ENCODE peak calls at places on chromosomes 4 and X, in ten cellular contexts. L is choroid plexus epithelial cell, R is brain microvascular endothelial cell, G is MM.1S, M is colonic mucosa, Y is astrocyte of the spinal cord, J is BJ, Z is heart right ventricle, E is mammary epithelial cell, N is endothelial cell of umbilical vein. Q is an unnamed sample.

GRCh38 chr4:156420557-156420956 is 466.9 kb upstream of the CTSO start:
- DNase-seq in L (peak), R (no peak), G (no peak), M (no peak), Y (no peak), J (no peak), Z (no peak), E (no peak), N (no peak), Q (peak)

GRCh38 chr4:7232061-7232616 is 39.8 kb downstream of the SORCS2 start:
- DNase-seq in L (no peak), R (no peak), G (no peak), M (no peak), Y (no peak), J (no peak), Z (no peak), E (no peak), N (no peak), Q (no peak)

GRCh38 chr4:5712517-5712916 is 1.5 kb downstream of the EVC start:
- DNase-seq in L (peak), R (peak), G (peak), M (no peak), Y (peak), J (no peak), Z (no peak), E (peak), N (no peak), Q (peak)

GRCh38 chr4:38290914-38291313 is 330.7 kb downstream of the PTTG2 start:
- DNase-seq in L (no peak), R (no peak), G (no peak), M (no peak), Y (no peak), J (no peak), Z (no peak), E (no peak), N (no peak), Q (no peak)

GRCh38 chrX:16240231-16240905 is 73.1 kb downstream of the MAGEB17 start:
- DNase-seq in L (peak), R (no peak), G (no peak), M (no peak), Y (no peak), J (no peak), Z (no peak), E (no peak), N (no peak), Q (no peak)

GRCh38 chr4:139955600-139955999 is 198.4 kb downstream of the MAML3 start:
- DNase-seq in L (no peak), R (no peak), G (no peak), M (no peak), Y (no peak), J (no peak), Z (no peak), E (no peak), N (no peak), Q (no peak)

GRCh38 chr4:4852591-4853362 is 6.7 kb upstream of the MSX1 start:
- DNase-seq in L (peak), R (peak), G (no peak), M (no peak), Y (peak), J (no peak), Z (no peak), E (peak), N (peak), Q (peak)

GRCh38 chr4:109041463-109041862 is 261.0 kb downstream of the COL25A1 start:
- DNase-seq in L (peak), R (peak), G (no peak), M (no peak), Y (peak), J (no peak), Z (no peak), E (no peak), N (no peak), Q (peak)

GRCh38 chr4:121823505-121824170 is at the start of gene CCNA2:
- DNase-seq in L (peak), R (peak), G (peak), M (peak), Y (peak), J (peak), Z (peak), E (peak), N (peak), Q (peak)

GRCh38 chrX:71859637-71860036 is 51.0 kb upstream of the NHSL2 start:
- DNase-seq in L (peak), R (peak), G (peak), M (no peak), Y (peak), J (no peak), Z (no peak), E (peak), N (peak), Q (peak)

GRCh38 chr4:15654556-15655222 is 468 bp downstream of the FBXL5 start:
- DNase-seq in L (peak), R (peak), G (peak), M (peak), Y (peak), J (no peak), Z (peak), E (peak), N (peak), Q (peak)

GRCh38 chrX:63918611-63919010 is 133.6 kb upstream of the ARHGEF9 start:
- DNase-seq in L (peak), R (peak), G (no peak), M (no peak), Y (peak), J (no peak), Z (peak), E (peak), N (no peak), Q (peak)

GRCh38 chr4:11426003-11426402 is 2.7 kb downstream of the HS3ST1 start:
- DNase-seq in L (no peak), R (no peak), G (no peak), M (no peak), Y (no peak), J (no peak), Z (no peak), E (no peak), N (no peak), Q (no peak)

GRCh38 chr4:8644461-8644891 is 51.9 kb downstream of the CPZ start:
- DNase-seq in L (no peak), R (no peak), G (no peak), M (no peak), Y (no peak), J (no peak), Z (no peak), E (no peak), N (no peak), Q (no peak)

DNA sequence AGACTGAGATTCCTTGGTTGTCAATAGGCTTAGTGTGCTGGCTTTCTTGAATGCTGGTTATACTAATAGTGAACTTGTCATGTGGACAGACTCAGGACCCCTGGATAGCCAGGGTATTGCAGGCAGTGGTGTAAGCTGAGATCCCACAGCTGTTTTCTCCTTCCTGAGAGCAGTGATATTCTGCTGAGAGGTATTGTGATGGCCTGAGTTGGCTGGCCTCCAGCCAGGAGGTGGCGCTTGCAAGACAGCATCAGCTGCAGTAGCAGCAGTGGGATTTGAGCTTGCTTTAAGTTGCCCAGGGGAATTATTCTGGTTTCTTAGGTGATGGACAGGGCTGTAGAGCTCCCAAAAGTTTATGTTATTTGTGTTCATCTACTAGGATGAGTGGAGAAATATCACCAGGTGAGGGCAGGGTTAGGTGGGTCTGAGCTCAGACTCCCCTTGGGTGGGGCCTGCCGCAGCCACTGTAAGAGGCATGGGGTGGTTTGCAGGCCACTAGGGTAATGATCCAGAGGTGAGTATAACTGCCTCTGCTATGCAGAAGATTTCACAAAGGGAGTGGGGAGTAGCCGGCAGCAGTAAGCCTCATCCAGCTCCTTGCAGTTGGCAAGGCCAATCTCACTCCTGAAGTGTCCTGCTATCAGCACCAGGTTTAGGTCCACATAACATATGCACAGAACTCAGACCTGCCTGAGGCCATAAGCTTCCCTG is 66.2 kb downstream of the IL15 start:
- DNase-seq in L (peak), R (peak), G (no peak), M (no peak), Y (peak), J (no peak), Z (no peak), E (no peak), N (peak), Q (no peak)
- TF ChIP-seq CTCF in L (peak), R (peak), G (no peak), M (no peak), Y (no peak), J (no peak), Z (no peak), E (no peak), N (no peak), Q (no peak)

GRCh38 chr4:24274401-24275035 is 309.8 kb downstream of the DHX15 start:
- DNase-seq in L (peak), R (peak), G (no peak), M (no peak), Y (peak), J (no peak), Z (no peak), E (no peak), N (no peak), Q (no peak)
- H3K4me3 ChIP-seq in L (no peak), R (no peak), G (no peak), M (no peak), Y (no peak), J (no peak), Z (no peak), E (no peak), N (no peak), Q (no peak)

GRCh38 chr4:26319467-26320158 is 1.2 kb upstream of the RBPJ start:
- DNase-seq in L (peak), R (peak), G (peak), M (peak), Y (peak), J (peak), Z (peak), E (peak), N (peak), Q (peak)

GRCh38 chr4:26321326-26322276 is 787 bp downstream of the RBPJ start:
- DNase-seq in L (peak), R (no peak), G (peak), M (peak), Y (no peak), J (no peak), Z (no peak), E (peak), N (peak), Q (peak)

GRCh38 chr4:26320159-26320452 is 708 bp upstream of the RBPJ start:
- DNase-seq in L (no peak), R (no peak), G (peak), M (no peak), Y (no peak), J (no peak), Z (no peak), E (no peak), N (no peak), Q (peak)

GRCh38 chr4:26320453-26321325 is at the start of gene RBPJ:
- DNase-seq in L (peak), R (peak), G (peak), M (peak), Y (peak), J (peak), Z (peak), E (peak), N (peak), Q (peak)

GRCh38 chr4:26317766-26318165 is 3.0 kb upstream of the RBPJ start:
- DNase-seq in L (no peak), R (no peak), G (no peak), M (no peak), Y (no peak), J (no peak), Z (no peak), E (no peak), N (no peak), Q (no peak)
- TF ChIP-seq CTCF in L (no peak), R (no peak), G (no peak), M (no peak), Y (no peak), J (no peak), Z (no peak), E (no peak), N (no peak), Q (no peak)

GRCh38 chr4:175954685-175955084 is 111.0 kb upstream of the WDR17 start:
- DNase-seq in L (no peak), R (no peak), G (no peak), M (no peak), Y (no peak), J (no peak), Z (no peak), E (no peak), N (no peak), Q (no peak)

GRCh38 chr4:175951794-175952193 is 113.8 kb upstream of the WDR17 start:
- DNase-seq in L (peak), R (no peak), G (no peak), M (no peak), Y (peak), J (no peak), Z (no peak), E (peak), N (no peak), Q (no peak)

GRCh38 chr4:175953960-175954521 is 111.6 kb upstream of the WDR17 start:
- DNase-seq in L (peak), R (no peak), G (peak), M (no peak), Y (no peak), J (no peak), Z (no peak), E (no peak), N (no peak), Q (no peak)
- H3K4me3 ChIP-seq in L (no peak), R (no peak), G (no peak), M (no peak), Y (no peak), J (no peak), Z (no peak), E (no peak), N (no peak), Q (no peak)

GRCh38 chr4:150591904-150592303 is 10.0 kb downstream of the MAB21L2 start:
- DNase-seq in L (no peak), R (no peak), G (no peak), M (no peak), Y (no peak), J (no peak), Z (no peak), E (no peak), N (no peak), Q (no peak)
- TF ChIP-seq CTCF in L (no peak), R (no peak), G (no peak), M (no peak), Y (no peak), J (no peak), Z (no peak), E (no peak), N (no peak), Q (no peak)